ENCODE peak calls at places on chromosomes 16 and 17, in eight cellular contexts. One of them, this sample, is unnamed.
A peak's percentile ranks its signal among the peaks of the same experiment; 100 is the strongest.

GRCh38 chr16:83704656-83705055 is 103.1 kb upstream of the HSBP1 start:
- DNase-seq in stimulated activated CD4-positive, alpha-beta T cell treated with anti-CD3 and anti-CD28 coated beads, Interleukin-1b, Interleukin-23, amount 100 ng/mL, for 1 hour: no peak
- DNase-seq in tibial artery: no peak
- DNase-seq in endothelial cell: no peak
- DNase-seq in right lobe of liver: no peak
- DNase-seq in body of pancreas: no peak
- DNase-seq in CD8-positive, alpha-beta memory T cell: no peak
- DNase-seq in RPMI7951: no peak
- DNase-seq in this sample: no peak

GRCh38 chr17:48892940-48893645 is 506 bp downstream of the ATP5MC1 start:
- DNase-seq in stimulated activated CD4-positive, alpha-beta T cell treated with anti-CD3 and anti-CD28 coated beads, Interleukin-1b, Interleukin-23, amount 100 ng/mL, for 1 hour: no peak
- DNase-seq in tibial artery: no peak
- DNase-seq in endothelial cell: no peak
- DNase-seq in right lobe of liver: no peak
- DNase-seq in body of pancreas: no peak
- DNase-seq in CD8-positive, alpha-beta memory T cell: peak; percentile 52
- DNase-seq in RPMI7951: no peak
- DNase-seq in this sample: no peak

GRCh38 chr17:73747221-73748002 is 103.2 kb upstream of the SDK2 start:
- DNase-seq in stimulated activated CD4-positive, alpha-beta T cell treated with anti-CD3 and anti-CD28 coated beads, Interleukin-1b, Interleukin-23, amount 100 ng/mL, for 1 hour: no peak
- DNase-seq in tibial artery: no peak
- DNase-seq in endothelial cell: no peak
- DNase-seq in right lobe of liver: peak; percentile 55
- DNase-seq in body of pancreas: peak; percentile 63
- DNase-seq in CD8-positive, alpha-beta memory T cell: no peak
- DNase-seq in RPMI7951: no peak
- DNase-seq in this sample: no peak

GRCh38 chr16:85583491-85584181 is 29.5 kb upstream of the GSE1 start:
- DNase-seq in stimulated activated CD4-positive, alpha-beta T cell treated with anti-CD3 and anti-CD28 coated beads, Interleukin-1b, Interleukin-23, amount 100 ng/mL, for 1 hour: no peak
- DNase-seq in tibial artery: no peak
- DNase-seq in endothelial cell: no peak
- DNase-seq in right lobe of liver: no peak
- DNase-seq in body of pancreas: no peak
- DNase-seq in CD8-positive, alpha-beta memory T cell: no peak
- DNase-seq in RPMI7951: peak; percentile 86
- DNase-seq in this sample: peak; percentile 86

GRCh38 chr17:59069856-59070255 is 36.8 kb downstream of the TRIM37 start:
- DNase-seq in stimulated activated CD4-positive, alpha-beta T cell treated with anti-CD3 and anti-CD28 coated beads, Interleukin-1b, Interleukin-23, amount 100 ng/mL, for 1 hour: no peak
- DNase-seq in tibial artery: no peak
- DNase-seq in endothelial cell: no peak
- DNase-seq in right lobe of liver: no peak
- DNase-seq in body of pancreas: no peak
- DNase-seq in CD8-positive, alpha-beta memory T cell: no peak
- DNase-seq in RPMI7951: no peak
- DNase-seq in this sample: no peak

GRCh38 chr17:28698253-28698941 is 13.3 kb downstream of the PROCA1 start:
- DNase-seq in stimulated activated CD4-positive, alpha-beta T cell treated with anti-CD3 and anti-CD28 coated beads, Interleukin-1b, Interleukin-23, amount 100 ng/mL, for 1 hour: no peak
- DNase-seq in tibial artery: no peak
- DNase-seq in endothelial cell: no peak
- DNase-seq in right lobe of liver: peak; percentile 82
- DNase-seq in body of pancreas: no peak
- DNase-seq in CD8-positive, alpha-beta memory T cell: no peak
- DNase-seq in RPMI7951: no peak
- DNase-seq in this sample: no peak

GRCh38 chr17:38789185-38789584 is 10.2 kb downstream of the PIP4K2B start:
- DNase-seq in stimulated activated CD4-positive, alpha-beta T cell treated with anti-CD3 and anti-CD28 coated beads, Interleukin-1b, Interleukin-23, amount 100 ng/mL, for 1 hour: no peak
- DNase-seq in tibial artery: no peak
- DNase-seq in endothelial cell: no peak
- DNase-seq in right lobe of liver: no peak
- DNase-seq in body of pancreas: no peak
- DNase-seq in CD8-positive, alpha-beta memory T cell: no peak
- DNase-seq in RPMI7951: peak; percentile 42
- DNase-seq in this sample: no peak

GRCh38 chr17:76738468-76738850 is 540 bp downstream of the MFSD11 start:
- DNase-seq in stimulated activated CD4-positive, alpha-beta T cell treated with anti-CD3 and anti-CD28 coated beads, Interleukin-1b, Interleukin-23, amount 100 ng/mL, for 1 hour: no peak
- DNase-seq in tibial artery: no peak
- DNase-seq in endothelial cell: no peak
- DNase-seq in right lobe of liver: no peak
- DNase-seq in body of pancreas: no peak
- DNase-seq in CD8-positive, alpha-beta memory T cell: no peak
- DNase-seq in RPMI7951: no peak
- DNase-seq in this sample: no peak

GRCh38 chr16:60107467-60107866 is 1373.4 kb upstream of the GOT2 start:
- DNase-seq in stimulated activated CD4-positive, alpha-beta T cell treated with anti-CD3 and anti-CD28 coated beads, Interleukin-1b, Interleukin-23, amount 100 ng/mL, for 1 hour: no peak
- DNase-seq in tibial artery: no peak
- DNase-seq in endothelial cell: no peak
- DNase-seq in right lobe of liver: no peak
- DNase-seq in body of pancreas: no peak
- DNase-seq in CD8-positive, alpha-beta memory T cell: no peak
- DNase-seq in RPMI7951: peak; percentile 58
- DNase-seq in this sample: no peak

GRCh38 chr16:54347961-54348360 is 61.4 kb upstream of the IRX3 start:
- DNase-seq in stimulated activated CD4-positive, alpha-beta T cell treated with anti-CD3 and anti-CD28 coated beads, Interleukin-1b, Interleukin-23, amount 100 ng/mL, for 1 hour: no peak
- DNase-seq in tibial artery: no peak
- DNase-seq in endothelial cell: no peak
- DNase-seq in right lobe of liver: no peak
- DNase-seq in body of pancreas: no peak
- DNase-seq in CD8-positive, alpha-beta memory T cell: no peak
- DNase-seq in RPMI7951: peak; percentile 49
- DNase-seq in this sample: no peak

GRCh38 chr17:48259710-48260291 is 152.2 kb downstream of the SNX11 start:
- DNase-seq in stimulated activated CD4-positive, alpha-beta T cell treated with anti-CD3 and anti-CD28 coated beads, Interleukin-1b, Interleukin-23, amount 100 ng/mL, for 1 hour: no peak
- DNase-seq in tibial artery: no peak
- DNase-seq in endothelial cell: no peak
- DNase-seq in right lobe of liver: no peak
- DNase-seq in body of pancreas: peak; percentile 26
- DNase-seq in CD8-positive, alpha-beta memory T cell: no peak
- DNase-seq in RPMI7951: peak; percentile 43
- DNase-seq in this sample: peak; percentile 32

GRCh38 chr16:56610017-56610608 is 1.7 kb downstream of the MT2A start:
- DNase-seq in stimulated activated CD4-positive, alpha-beta T cell treated with anti-CD3 and anti-CD28 coated beads, Interleukin-1b, Interleukin-23, amount 100 ng/mL, for 1 hour: peak; percentile 55
- DNase-seq in tibial artery: peak; percentile 85
- DNase-seq in endothelial cell: no peak
- DNase-seq in right lobe of liver: peak; percentile 82
- DNase-seq in body of pancreas: no peak
- DNase-seq in CD8-positive, alpha-beta memory T cell: peak; percentile 75
- DNase-seq in RPMI7951: peak; percentile 94
- DNase-seq in this sample: peak; percentile 93

GRCh38 chr17:193841-194806 is 12.7 kb upstream of the DOC2B start:
- DNase-seq in stimulated activated CD4-positive, alpha-beta T cell treated with anti-CD3 and anti-CD28 coated beads, Interleukin-1b, Interleukin-23, amount 100 ng/mL, for 1 hour: no peak
- DNase-seq in tibial artery: no peak
- DNase-seq in endothelial cell: no peak
- DNase-seq in right lobe of liver: no peak
- DNase-seq in body of pancreas: peak; percentile 83
- DNase-seq in CD8-positive, alpha-beta memory T cell: peak; percentile 33
- DNase-seq in RPMI7951: no peak
- DNase-seq in this sample: no peak